ENCODE peak calls at places on chromosomes 11 and 22, in seven cellular contexts. J is IMR-90, O is neural progenitor cell, C is brain microvascular endothelial cell, L is psoas muscle, T is neuronal stem cell, H is small intestine. D is an unnamed sample.

GRCh38 chr11:111922803-111923202 is 4.1 kb downstream of the C11orf52 start:
- DNase-seq in J (peak; percentile 89), O (no peak), C (peak; percentile 71), L (no peak), T (no peak), H (no peak), D (no peak)

GRCh38 chr22:47154621-47155081 is 392.2 kb downstream of the TBC1D22A start:
- DNase-seq in J (peak; percentile 82), O (no peak), C (no peak), L (peak; percentile 52), T (no peak), H (no peak), D (peak; percentile 30)

GRCh38 chr11:132186193-132186592 is 815.8 kb downstream of the NTM start:
- DNase-seq in J (no peak), O (no peak), C (no peak), L (no peak), T (no peak), H (no peak), D (no peak)

GRCh38 chr22:36331912-36332622 is 55.7 kb downstream of the MYH9 start:
- DNase-seq in J (peak; percentile 49), O (no peak), C (no peak), L (peak; percentile 78), T (no peak), H (peak; percentile 39), D (no peak)

GRCh38 chr11:134244593-134244992 is 8.6 kb downstream of the THYN1 start:
- DNase-seq in J (peak; percentile 32), O (peak; percentile 28), C (no peak), L (no peak), T (no peak), H (peak; percentile 22), D (no peak)

GRCh38 chr22:29202231-29203192 is 3.2 kb upstream of the EMID1 start:
- DNase-seq in J (peak; percentile 55), O (peak; percentile 65), C (peak; percentile 45), L (peak; percentile 56), T (no peak), H (peak; percentile 32), D (no peak)

GRCh38 chr11:21888814-21889213 is 304.1 kb upstream of the ANO5 start:
- DNase-seq in J (no peak), O (no peak), C (no peak), L (no peak), T (no peak), H (no peak), D (no peak)

GRCh38 chr11:112024778-112025678 is at the start of gene DLAT:
- DNase-seq in J (peak; percentile 75), O (peak; percentile 99), C (peak; percentile 70), L (peak; percentile 87), T (peak; percentile 95), H (peak; percentile 91), D (peak; percentile 80)

GRCh38 chr11:62472063-62472884 is 53.4 kb downstream of the SCGB1A1 start:
- DNase-seq in J (peak; percentile 59), O (no peak), C (no peak), L (no peak), T (no peak), H (no peak), D (peak; percentile 64)

GRCh38 chr11:35971841-35972422 is 28.1 kb downstream of the LDLRAD3 start:
- DNase-seq in J (no peak), O (no peak), C (no peak), L (no peak), T (no peak), H (no peak), D (no peak)

GRCh38 chr11:103862827-103863213 is 173.6 kb upstream of the DDI1 start:
- DNase-seq in J (no peak), O (peak; percentile 13), C (no peak), L (no peak), T (no peak), H (no peak), D (no peak)

GRCh38 chr22:45441158-45441557 is 27.7 kb downstream of the RIBC2 start:
- DNase-seq in J (peak; percentile 68), O (peak; percentile 73), C (peak; percentile 48), L (peak; percentile 46), T (peak; percentile 39), H (peak; percentile 52), D (peak; percentile 20)

GRCh38 chr11:102435688-102436087 is 16.9 kb downstream of the TMEM123 start:
- DNase-seq in J (no peak), O (no peak), C (no peak), L (no peak), T (no peak), H (no peak), D (no peak)

GRCh38 chr22:21055564-21055834 is 9.8 kb downstream of the LRRC74B start:
- DNase-seq in J (no peak), O (no peak), C (no peak), L (no peak), T (no peak), H (no peak), D (no peak)

GRCh38 chr11:14634813-14635212 is 8.8 kb upstream of the PDE3B start:
- DNase-seq in J (no peak), O (no peak), C (no peak), L (no peak), T (no peak), H (no peak), D (no peak)

GRCh38 chr22:35191412-35191811 is 65.9 kb upstream of the HMGXB4 start:
- DNase-seq in J (peak; percentile 3), O (no peak), C (no peak), L (no peak), T (no peak), H (no peak), D (peak; percentile 27)

GRCh38 chr11:45097721-45098493 is 48.5 kb upstream of the PRDM11 start:
- DNase-seq in J (peak; percentile 56), O (peak; percentile 93), C (peak; percentile 32), L (peak; percentile 62), T (peak; percentile 89), H (peak; percentile 31), D (peak; percentile 69)

GRCh38 chr22:48334971-48335370 is 1492.7 kb downstream of the BRD1 start:
- DNase-seq in J (no peak), O (no peak), C (no peak), L (no peak), T (no peak), H (no peak), D (no peak)
- H3K27ac ChIP-seq in J (no peak overlapping the region), O (no peak overlapping the region), C (no peak overlapping the region), L (no peak overlapping the region), T (no peak overlapping the region), H (no peak overlapping the region), D (no peak overlapping the region)

GRCh38 chr11:17277024-17277584 is 565 bp downstream of the NUCB2 start:
- DNase-seq in J (peak; percentile 63), O (no peak), C (peak; percentile 17), L (no peak), T (no peak), H (peak; percentile 45), D (peak; percentile 26)

GRCh38 chr11:17275376-17276235 is 933 bp upstream of the NUCB2 start:
- DNase-seq in J (no peak), O (no peak), C (no peak), L (no peak), T (no peak), H (no peak), D (no peak)

GRCh38 chr11:17272823-17273222 is 3.7 kb upstream of the NUCB2 start:
- DNase-seq in J (no peak), O (no peak), C (no peak), L (no peak), T (no peak), H (no peak), D (no peak)

GRCh38 chr11:17276236-17277023 is at the start of gene NUCB2:
- DNase-seq in J (peak; percentile 93), O (peak; percentile 99), C (peak; percentile 93), L (peak; percentile 97), T (peak; percentile 97), H (peak; percentile 95), D (peak; percentile 95)

GRCh38 chr11:17273668-17274321 is 2.7 kb upstream of the NUCB2 start:
- DNase-seq in J (no peak), O (no peak), C (no peak), L (no peak), T (no peak), H (no peak), D (no peak)
- H3K27ac ChIP-seq in J (no peak overlapping the region), O (no peak overlapping the region), C (no peak overlapping the region), L (no peak overlapping the region), T (no peak overlapping the region), H (no peak overlapping the region), D (no peak overlapping the region)

GRCh38 chr11:47257518-47258316 is at the start of gene NR1H3:
- DNase-seq in J (peak; percentile 66), O (peak; percentile 79), C (peak; percentile 40), L (peak; percentile 84), T (peak; percentile 58), H (peak; percentile 89), D (peak; percentile 41)

GRCh38 chr11:47257178-47257517 is 648 bp upstream of the NR1H3 start:
- DNase-seq in J (no peak), O (no peak), C (no peak), L (no peak), T (no peak), H (no peak), D (no peak)

GRCh38 chr11:47254381-47254780 is 3.4 kb upstream of the NR1H3 start:
- DNase-seq in J (no peak), O (no peak), C (no peak), L (peak; percentile 23), T (no peak), H (no peak), D (no peak)

GRCh38 chr11:47258317-47258902 is 614 bp downstream of the NR1H3 start:
- DNase-seq in J (no peak), O (no peak), C (no peak), L (no peak), T (no peak), H (no peak), D (no peak)

GRCh38 chr11:47256374-47256773 is 1.4 kb upstream of the NR1H3 start:
- DNase-seq in J (no peak), O (no peak), C (no peak), L (no peak), T (no peak), H (no peak), D (no peak)
- H3K27ac ChIP-seq in J (no peak overlapping the region), O (no peak overlapping the region), C (no peak overlapping the region), L (peak overlapping the region; percentile 46), T (no peak overlapping the region), H (no peak overlapping the region), D (no peak overlapping the region)

GRCh38 chr11:125110506-125110905 is 920 bp downstream of the TMEM218 start:
- DNase-seq in J (no peak), O (peak; percentile 31), C (no peak), L (no peak), T (no peak), H (no peak), D (no peak)
- H3K27ac ChIP-seq in J (no peak overlapping the region), O (no peak overlapping the region), C (no peak overlapping the region), L (no peak overlapping the region), T (no peak overlapping the region), H (no peak overlapping the region), D (peak overlapping the region; percentile 83)

GRCh38 chr11:34624069-34624468 is 3.2 kb downstream of the EHF start:
- DNase-seq in J (no peak), O (no peak), C (no peak), L (no peak), T (no peak), H (peak; percentile 86), D (no peak)

GRCh38 chr11:34625576-34625975 is 4.7 kb downstream of the EHF start:
- DNase-seq in J (no peak), O (no peak), C (no peak), L (no peak), T (no peak), H (no peak), D (no peak)

GRCh38 chr11:34629711-34630110 is 8.8 kb downstream of the EHF start:
- DNase-seq in J (peak; percentile 18), O (no peak), C (no peak), L (no peak), T (no peak), H (no peak), D (no peak)

GRCh38 chr11:34626393-34626792 is 5.5 kb downstream of the EHF start:
- DNase-seq in J (peak; percentile 6), O (no peak), C (no peak), L (no peak), T (no peak), H (no peak), D (no peak)

GRCh38 chr11:34627197-34627596 is 6.3 kb downstream of the EHF start:
- DNase-seq in J (no peak), O (no peak), C (no peak), L (no peak), T (no peak), H (no peak), D (peak; percentile 57)
- H3K27ac ChIP-seq in J (no peak overlapping the region), O (no peak overlapping the region), C (no peak overlapping the region), L (no peak overlapping the region), T (no peak overlapping the region), H (no peak overlapping the region), D (no peak overlapping the region)